ENCODE peak calls at places on chromosomes 11 and 22, in ten cellular contexts. Y is aorta; B is C1 segment of cervical spinal cord; Z is DMS 273 treated with DMSO at 0.1 percent for 48 hours; D is skeletal muscle cell; M is stimulated activated CD4-positive, alpha-beta T cell treated with anti-CD3 and anti-CD28 coated beads, Interleukin-2, amount 100 ng/mL, for 4 hours; R is GDM1; J is GM12865; P is kidney; C is ELR. S is an unnamed sample.

GRCh38 chr22:20763630-20764029 is 10.3 kb upstream of the SERPIND1 start:
- DNase-seq in R (no peak), M (no peak), Y (no peak), Z (no peak), J (no peak), P (no peak), B (no peak), D (peak), C (no peak), S (no peak)

GRCh38 chr11:82191690-82192089 is 542.0 kb downstream of the FAM181B start:
- DNase-seq in C (no peak), R (no peak), P (peak), Y (no peak), Z (peak), J (no peak), D (no peak), B (no peak), M (no peak), S (no peak)

GRCh38 chr22:39462443-39463147 is 5.8 kb downstream of the MGAT3 start:
- DNase-seq in J (peak), R (no peak), D (no peak), Y (no peak), B (peak), M (no peak), Z (no peak), P (peak), C (no peak), S (no peak)

GRCh38 chr11:65640483-65641207 is 2.7 kb downstream of the SIPA1 start:
- DNase-seq in R (peak), Z (no peak), D (no peak), C (no peak), Y (no peak), P (peak), M (no peak), J (peak), B (peak), S (peak)

GRCh38 chr11:110362916-110363574 is 66.6 kb upstream of the RDX start:
- DNase-seq in J (peak), Z (no peak), B (no peak), M (no peak), D (no peak), R (no peak), P (no peak), Y (no peak), C (peak), S (no peak)

GRCh38 chr11:46649180-46649738 is 31.9 kb downstream of the ATG13 start:
- DNase-seq in B (peak), M (no peak), R (no peak), C (peak), D (peak), Z (no peak), J (no peak), P (no peak), Y (no peak), S (no peak)

GRCh38 chr11:789951-790350 is at the start of gene CEND1:
- DNase-seq in C (peak), B (peak), D (no peak), Z (no peak), R (no peak), P (no peak), J (peak), M (no peak), Y (no peak), S (peak)

GRCh38 chr11:121930004-121930965 is 185.7 kb downstream of the BLID start:
- DNase-seq in J (peak), M (no peak), P (no peak), Z (no peak), Y (no peak), D (no peak), R (no peak), B (peak), C (peak), S (no peak)

GRCh38 chr11:61830318-61831105 is 2.4 kb downstream of the FADS2 start:
- DNase-seq in Y (peak), D (no peak), B (no peak), C (no peak), R (no peak), P (no peak), Z (no peak), J (no peak), M (no peak), S (no peak)